ENCODE peak calls at places on chromosomes 11 and 22, in seven cellular contexts. E is IMR-90, F is A549, W is WTC11, K is H1, H is K562, T is GM12878. N is an unnamed sample.
A peak's percentile ranks its signal among the peaks of the same experiment; 100 is the strongest.

GRCh38 chr11:70521475-70522260 is 123.3 kb downstream of the CTTN start:
- DNase-seq in E (no peak), F (no peak), W (no peak), K (no peak), H (no peak), T (no peak), N (peak; percentile 52)

GRCh38 chr11:59243633-59244032 is 30.9 kb upstream of the MPEG1 start:
- DNase-seq in E (peak; percentile 46), F (no peak), W (no peak), K (no peak), H (no peak), T (no peak), N (no peak)

GRCh38 chr11:20873054-20873453 is 203.7 kb downstream of the NELL1 start:
- DNase-seq in E (no peak), F (peak; percentile 10), W (peak; percentile 61), K (peak; percentile 41), H (peak; percentile 32), T (no peak), N (peak; percentile 64)

GRCh38 chr11:120260616-120261015 is 20.7 kb downstream of the POU2F3 start:
- DNase-seq in E (no peak), F (no peak), W (no peak), K (no peak), H (no peak), T (no peak), N (no peak)

GRCh38 chr22:46734830-46735453 is 3.1 kb downstream of the CERK start:
- DNase-seq in E (no peak), F (no peak), W (no peak), K (no peak), H (no peak), T (peak; percentile 56), N (no peak)

GRCh38 chr11:114098927-114099326 is 39.4 kb downstream of the ZBTB16 start:
- DNase-seq in E (no peak), F (no peak), W (no peak), K (no peak), H (no peak), T (no peak), N (no peak)

GRCh38 chr11:13150487-13150886 is 127.1 kb upstream of the BMAL1 start:
- DNase-seq in E (no peak), F (no peak), W (no peak), K (no peak), H (no peak), T (no peak), N (no peak)

GRCh38 chr11:1632053-1632714 is 2.6 kb downstream of the KRTAP5-5 start:
- DNase-seq in E (no peak), F (no peak), W (no peak), K (no peak), H (no peak), T (no peak), N (no peak)

GRCh38 chr11:65650547-65651338 is 12.0 kb downstream of the RELA start:
- DNase-seq in E (no peak), F (no peak), W (no peak), K (no peak), H (no peak), T (no peak), N (no peak)

GRCh38 chr22:50141462-50141861 is 29.1 kb upstream of the PANX2 start:
- DNase-seq in E (no peak), F (no peak), W (no peak), K (no peak), H (no peak), T (no peak), N (no peak)

GRCh38 chr11:111917788-111918187 is 925 bp upstream of the C11orf52 start:
- DNase-seq in E (no peak), F (no peak), W (no peak), K (no peak), H (no peak), T (no peak), N (no peak)

GRCh38 chr22:49524362-49524761 is 303.3 kb downstream of the BRD1 start:
- DNase-seq in E (no peak), F (no peak), W (no peak), K (no peak), H (no peak), T (no peak), N (no peak)

GRCh38 chr11:115184901-115185300 is 319.3 kb downstream of the CADM1 start:
- DNase-seq in E (no peak), F (no peak), W (no peak), K (no peak), H (no peak), T (no peak), N (no peak)

GRCh38 chr11:117824571-117825537 is at the start of gene FXYD2:
- DNase-seq in E (no peak), F (no peak), W (peak; percentile 5), K (no peak), H (no peak), T (no peak), N (no peak)

GRCh38 chr11:131511794-131512193 is 141.4 kb downstream of the NTM start:
- DNase-seq in E (no peak), F (no peak), W (peak; percentile 82), K (peak; percentile 25), H (peak; percentile 36), T (no peak), N (peak; percentile 43)
- TF ChIP-seq USF2 in E (no peak), F (no peak), W (no peak), K (no peak), H (no peak), T (no peak), N (no peak)

GRCh38 chr11:95486979-95487378 is 256.0 kb upstream of the SESN3 start:
- DNase-seq in E (no peak), F (no peak), W (no peak), K (no peak), H (no peak), T (no peak), N (no peak)
- TF ChIP-seq USF2 in E (no peak), F (no peak), W (no peak), K (no peak), H (no peak), T (no peak), N (no peak)

DNA sequence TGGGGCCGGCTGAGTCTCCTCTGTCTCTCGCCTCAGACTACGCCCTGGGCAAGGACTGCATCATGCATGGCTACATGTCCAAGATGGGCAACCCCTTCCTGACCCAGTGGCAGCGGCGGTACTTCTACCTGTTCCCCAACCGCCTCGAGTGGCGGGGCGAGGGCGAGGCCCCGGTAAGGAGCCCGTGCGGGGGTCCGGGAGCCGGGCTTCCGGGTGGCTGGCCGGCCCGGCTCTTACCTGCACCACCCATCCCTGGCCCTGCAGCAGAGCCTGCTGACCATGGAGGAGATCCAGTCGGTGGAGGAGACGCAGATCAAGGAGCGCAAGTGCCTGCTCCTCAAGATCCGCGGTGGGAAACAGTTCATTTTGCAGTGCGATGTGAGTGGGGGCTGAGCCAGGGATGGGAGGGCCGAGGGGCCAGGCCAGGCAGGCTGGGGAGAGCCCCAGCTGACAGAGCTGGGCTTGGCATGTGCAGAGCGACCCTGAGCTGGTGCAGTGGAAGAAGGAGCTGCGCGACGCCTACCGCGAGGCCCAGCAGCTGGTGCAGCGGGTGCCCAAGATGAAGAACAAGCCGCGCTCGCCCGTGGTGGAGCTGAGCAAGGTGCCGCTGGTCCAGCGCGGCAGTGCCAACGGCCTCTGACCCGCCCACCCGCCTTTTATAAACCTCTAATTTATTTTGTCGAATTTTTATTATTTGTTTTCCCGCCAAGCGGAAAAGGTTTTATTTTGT is 4.1 kb upstream of the ANKRD13D start:
- DNase-seq in E (no peak), F (no peak), W (no peak), K (no peak), H (no peak), T (no peak), N (no peak)
- TF ChIP-seq USF2 in E (no peak), F (no peak), W (no peak), K (no peak), H (no peak), T (no peak), N (no peak)

GRCh38 chr22:37230673-37231405 is 13.2 kb downstream of the RAC2 start:
- DNase-seq in E (no peak), F (no peak), W (no peak), K (no peak), H (no peak), T (peak; percentile 61), N (no peak)
- TF ChIP-seq USF2 in E (no peak), F (no peak), W (no peak), K (no peak), H (no peak), T (no peak), N (no peak)

DNA sequence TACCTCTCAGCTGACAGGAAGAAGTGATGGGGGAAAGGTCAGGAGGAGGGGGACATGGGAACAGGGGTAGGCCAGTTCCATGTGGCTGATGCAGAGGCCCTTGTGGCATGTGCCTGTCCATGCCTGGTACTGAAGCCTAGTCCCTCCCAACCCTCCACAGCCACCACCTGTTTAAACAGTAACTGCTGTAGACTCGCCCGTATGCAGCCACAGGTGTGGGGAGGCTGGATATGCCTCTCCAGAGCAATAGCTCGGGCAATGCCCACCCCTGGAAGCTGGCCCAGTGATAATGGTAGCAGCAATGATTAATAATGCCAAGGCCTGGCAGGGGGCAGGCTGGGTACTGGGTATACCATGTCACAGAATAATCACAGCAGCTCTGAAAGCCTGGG is 2.3 kb downstream of the SMTN start:
- DNase-seq in E (no peak), F (no peak), W (no peak), K (no peak), H (no peak), T (no peak), N (peak; percentile 7)
- TF ChIP-seq USF2 in E (no peak), F (no peak), W (no peak), K (no peak), H (no peak), T (no peak), N (no peak)

N was measured in SK-N-SH.